ENCODE peak calls at places on chromosomes 11 and 22, in eight cellular contexts. V is colonic mucosa, Z is OCI-LY7, P is EL, D is H4, U is HuH-7, S is SHP77, O is A549. J is an unnamed sample.

GRCh38 chr11:72635931-72636330 is 38.3 kb downstream of the PDE2A start:
- DNase-seq in V (no peak), Z (no peak), P (no peak), D (no peak), U (no peak), S (no peak), O (no peak), J (no peak)

GRCh38 chr11:43687120-43687791 is 6.7 kb downstream of the HSD17B12 start:
- DNase-seq in V (peak), Z (no peak), P (peak), D (no peak), U (no peak), S (no peak), O (no peak), J (peak)

GRCh38 chr11:12544986-12545775 is 129.0 kb upstream of the TEAD1 start:
- DNase-seq in V (peak), Z (no peak), P (peak), D (no peak), U (no peak), S (no peak), O (no peak), J (no peak)

GRCh38 chr11:75189911-75190310 is 39.0 kb downstream of the SLCO2B1 start:
- DNase-seq in V (no peak), Z (no peak), P (peak), D (no peak), U (no peak), S (no peak), O (no peak), J (no peak)

GRCh38 chr11:47175746-47176327 is 842 bp downstream of the ARFGAP2 start:
- DNase-seq in V (no peak), Z (peak), P (no peak), D (no peak), U (no peak), S (no peak), O (no peak), J (no peak)

GRCh38 chr22:44309137-44309536 is 3.6 kb downstream of the SHISAL1 start:
- DNase-seq in V (peak), Z (no peak), P (peak), D (peak), U (no peak), S (no peak), O (peak), J (no peak)

GRCh38 chr11:13324141-13324540 is 46.6 kb downstream of the BMAL1 start:
- DNase-seq in V (no peak), Z (no peak), P (no peak), D (no peak), U (no peak), S (no peak), O (no peak), J (no peak)

GRCh38 chr11:47819743-47820142 is 28.4 kb downstream of the NUP160 start:
- DNase-seq in V (no peak), Z (no peak), P (no peak), D (no peak), U (no peak), S (no peak), O (no peak), J (no peak)

GRCh38 chr11:121595717-121596156 is 143.0 kb upstream of the SORL1-AS1 start:
- DNase-seq in V (no peak), Z (no peak), P (peak), D (peak), U (no peak), S (no peak), O (peak), J (no peak)

GRCh38 chr11:105937738-105938137 is 84.3 kb downstream of the MSANTD4 start:
- DNase-seq in V (no peak), Z (no peak), P (no peak), D (peak), U (no peak), S (no peak), O (no peak), J (no peak)

GRCh38 chr22:45538284-45538683 is 35.6 kb downstream of the FBLN1 start:
- DNase-seq in V (no peak), Z (no peak), P (no peak), D (no peak), U (no peak), S (no peak), O (no peak), J (no peak)

GRCh38 chr11:85965202-85965601 is 103.7 kb downstream of the PICALM start:
- DNase-seq in V (no peak), Z (no peak), P (no peak), D (no peak), U (no peak), S (no peak), O (no peak), J (no peak)

GRCh38 chr11:37259734-37260133 is 661.7 kb upstream of the RAG2 start:
- DNase-seq in V (no peak), Z (no peak), P (no peak), D (no peak), U (no peak), S (no peak), O (no peak), J (no peak)

GRCh38 chr11:115581871-115582639 is 77.8 kb upstream of the CADM1 start:
- DNase-seq in V (peak), Z (no peak), P (no peak), D (peak), U (peak), S (peak), O (peak), J (no peak)

GRCh38 chr22:43342347-43343261 is 568 bp downstream of the SCUBE1 start:
- DNase-seq in V (no peak), Z (no peak), P (no peak), D (no peak), U (no peak), S (no peak), O (no peak), J (no peak)

GRCh38 chr11:114132944-114133394 is 73.5 kb downstream of the ZBTB16 start:
- DNase-seq in V (peak), Z (no peak), P (peak), D (no peak), U (no peak), S (no peak), O (no peak), J (no peak)

GRCh38 chr22:29121124-29121523 is 48.3 kb downstream of the KREMEN1 start:
- DNase-seq in V (no peak), Z (no peak), P (no peak), D (no peak), U (no peak), S (no peak), O (no peak), J (no peak)

GRCh38 chr22:45537734-45538181 is 35.1 kb downstream of the FBLN1 start:
- DNase-seq in V (no peak), Z (no peak), P (peak), D (peak), U (no peak), S (peak), O (no peak), J (no peak)

GRCh38 chr11:74307409-74307808 is 4.0 kb downstream of the P4HA3 start:
- DNase-seq in V (no peak), Z (no peak), P (no peak), D (no peak), U (no peak), S (no peak), O (no peak), J (no peak)